ENCODE peak calls at places on chromosomes 16 and 17, in eight cellular contexts. D, U, C, P, Z, Q, R and V are unnamed samples.

GRCh38 chr17:80847506-80848230 is 144.0 kb upstream of the CHMP6 start:
- DNase-seq in D (no peak), U (no peak), C (peak; percentile 79), P (no peak), Z (peak; percentile 61), Q (peak; percentile 59), R (no peak), V (peak; percentile 57)

GRCh38 chr17:76123749-76124581 is 17.1 kb downstream of the FOXJ1 start:
- DNase-seq in D (no peak), U (no peak), C (no peak), P (peak; percentile 20), Z (no peak), Q (no peak), R (no peak), V (no peak)

GRCh38 chr16:16014329-16015224 is 65.2 kb downstream of the ABCC1 start:
- DNase-seq in D (no peak), U (no peak), C (no peak), P (peak; percentile 52), Z (no peak), Q (no peak), R (peak; percentile 62), V (no peak)

GRCh38 chr16:66502020-66502913 is 47.7 kb downstream of the TK2 start:
- DNase-seq in D (no peak), U (no peak), C (no peak), P (peak; percentile 74), Z (no peak), Q (no peak), R (peak; percentile 46), V (peak; percentile 87)

GRCh38 chr17:17269926-17270773 is 10.9 kb downstream of the COPS3 start:
- DNase-seq in D (no peak), U (no peak), C (no peak), P (no peak), Z (no peak), Q (peak; percentile 17), R (no peak), V (no peak)

GRCh38 chr16:9970796-9971195 is 211.4 kb downstream of the GRIN2A start:
- DNase-seq in D (no peak), U (no peak), C (no peak), P (no peak), Z (no peak), Q (no peak), R (no peak), V (no peak)

GRCh38 chr17:22138861-22139469 is 446.6 kb downstream of the KCNJ18 start:
- DNase-seq in D (no peak), U (no peak), C (no peak), P (no peak), Z (no peak), Q (no peak), R (no peak), V (no peak)

GRCh38 chr16:84329849-84330684 is 35.4 kb downstream of the WFDC1 start:
- DNase-seq in D (no peak), U (no peak), C (no peak), P (no peak), Z (no peak), Q (no peak), R (no peak), V (peak; percentile 38)

GRCh38 chr16:85513649-85514048 is 99.5 kb upstream of the GSE1 start:
- DNase-seq in D (no peak), U (no peak), C (no peak), P (no peak), Z (peak; percentile 54), Q (no peak), R (no peak), V (no peak)

GRCh38 chr16:85234310-85235235 is 122.3 kb upstream of the CIBAR2 start:
- DNase-seq in D (peak; percentile 73), U (no peak), C (peak; percentile 57), P (peak; percentile 56), Z (no peak), Q (no peak), R (peak; percentile 85), V (peak; percentile 76)

GRCh38 chr17:44865231-44865660 is 17.6 kb downstream of the HIGD1B start:
- DNase-seq in D (peak; percentile 58), U (peak; percentile 47), C (peak; percentile 69), P (peak; percentile 61), Z (no peak), Q (peak; percentile 78), R (peak; percentile 73), V (no peak)

GRCh38 chr16:64250866-64251265 is 871.0 kb downstream of the CDH11 start:
- DNase-seq in D (no peak), U (no peak), C (no peak), P (no peak), Z (no peak), Q (no peak), R (peak; percentile 47), V (no peak)

GRCh38 chr17:27540300-27541105 is 84.3 kb downstream of the KSR1 start:
- DNase-seq in D (peak; percentile 99), U (no peak), C (peak; percentile 75), P (peak; percentile 94), Z (peak; percentile 92), Q (no peak), R (peak; percentile 100), V (peak; percentile 94)

GRCh38 chr16:17565605-17566004 is 94.8 kb upstream of the XYLT1 start:
- DNase-seq in D (no peak), U (no peak), C (no peak), P (no peak), Z (no peak), Q (no peak), R (no peak), V (no peak)

GRCh38 chr16:17566075-17566474 is 95.3 kb upstream of the XYLT1 start:
- DNase-seq in D (no peak), U (no peak), C (no peak), P (no peak), Z (no peak), Q (no peak), R (no peak), V (no peak)

GRCh38 chr16:17561056-17561455 is 90.3 kb upstream of the XYLT1 start:
- DNase-seq in D (no peak), U (no peak), C (no peak), P (no peak), Z (no peak), Q (no peak), R (no peak), V (no peak)

GRCh38 chr16:17564856-17565255 is 94.1 kb upstream of the XYLT1 start:
- DNase-seq in D (no peak), U (no peak), C (no peak), P (no peak), Z (no peak), Q (no peak), R (no peak), V (no peak)

DNA sequence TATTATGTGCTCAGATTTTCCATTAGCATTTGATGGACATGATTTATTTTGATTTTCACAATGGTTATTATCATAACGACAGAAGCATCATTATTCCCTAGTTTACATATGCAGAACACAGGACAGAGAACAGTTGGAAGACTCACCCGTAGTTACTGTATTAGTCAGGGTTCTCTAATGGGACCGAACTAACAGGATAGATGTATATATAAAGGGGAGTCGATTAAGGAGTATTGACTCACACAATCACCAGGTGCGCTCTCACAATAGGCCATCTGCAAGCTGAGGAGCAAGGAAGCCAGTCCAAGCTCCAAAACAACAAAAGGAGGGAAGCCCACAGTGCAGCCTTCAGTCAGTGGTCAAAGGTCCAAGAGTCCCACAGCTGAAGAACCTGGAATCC is 92.6 kb upstream of the XYLT1 start:
- DNase-seq in D (no peak), U (no peak), C (no peak), P (no peak), Z (no peak), Q (no peak), R (no peak), V (no peak)
- H3K27ac ChIP-seq in D (no peak overlapping the region), U (no peak overlapping the region), C (no peak overlapping the region), P (no peak overlapping the region), Z (no peak overlapping the region), Q (no peak overlapping the region), R (no peak overlapping the region), V (no peak overlapping the region)

GRCh38 chr16:69701866-69702265 is 24.5 kb downstream of the NQO1 start:
- DNase-seq in D (no peak), U (no peak), C (no peak), P (no peak), Z (no peak), Q (no peak), R (no peak), V (no peak)
- H3K27ac ChIP-seq in D (no peak overlapping the region), U (no peak overlapping the region), C (no peak overlapping the region), P (no peak overlapping the region), Z (no peak overlapping the region), Q (no peak overlapping the region), R (no peak overlapping the region), V (no peak overlapping the region)

DNA sequence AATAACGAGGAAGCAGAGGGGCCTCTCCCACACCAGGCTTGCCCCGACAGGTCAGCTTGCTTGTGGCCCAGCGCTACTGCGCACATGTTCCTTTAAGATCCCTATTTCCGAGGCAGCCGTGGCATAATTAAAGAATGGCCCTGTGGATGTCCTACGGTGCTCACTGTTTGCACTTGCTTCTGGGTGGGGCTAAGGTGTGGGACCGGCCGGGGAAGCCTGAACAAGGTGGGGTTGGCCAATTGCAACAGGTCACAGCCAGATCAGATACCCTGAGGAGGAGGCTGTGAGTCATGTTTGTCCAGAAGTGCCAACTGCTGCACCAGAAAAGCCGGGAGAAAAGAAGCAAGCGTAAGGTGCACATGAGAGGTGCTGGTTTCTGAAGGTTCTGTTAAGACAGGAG is 158.5 kb upstream of the CACNG5 start:
- DNase-seq in D (no peak), U (no peak), C (peak; percentile 92), P (peak; percentile 84), Z (peak; percentile 76), Q (no peak), R (no peak), V (peak; percentile 88)
- H3K27ac ChIP-seq in D (no peak overlapping the region), U (peak overlapping the region; percentile 61), C (peak overlapping the region; percentile 85), P (peak overlapping the region; percentile 85), Z (peak overlapping the region; percentile 62), Q (no peak overlapping the region), R (no peak overlapping the region), V (peak overlapping the region; percentile 84)

GRCh38 chr17:82888583-82889495 is 49.0 kb upstream of the ZNF750 start:
- DNase-seq in D (no peak), U (no peak), C (peak; percentile 62), P (peak; percentile 90), Z (peak; percentile 88), Q (no peak), R (no peak), V (peak; percentile 94)
- H3K27ac ChIP-seq in D (no peak overlapping the region), U (no peak overlapping the region), C (peak overlapping the region; percentile 69), P (peak overlapping the region; percentile 83), Z (peak overlapping the region; percentile 75), Q (no peak overlapping the region), R (no peak overlapping the region), V (peak overlapping the region; percentile 86)

GRCh38 chr17:40304464-40304863 is 4.5 kb upstream of the RARA start:
- DNase-seq in D (peak; percentile 46), U (no peak), C (no peak), P (no peak), Z (no peak), Q (no peak), R (peak; percentile 87), V (no peak)
- H3K27ac ChIP-seq in D (peak overlapping the region; percentile 40), U (peak overlapping the region; percentile 72), C (peak overlapping the region; percentile 26), P (peak overlapping the region; percentile 20), Z (no peak overlapping the region), Q (no peak overlapping the region), R (no peak overlapping the region), V (peak overlapping the region; percentile 44)

DNA sequence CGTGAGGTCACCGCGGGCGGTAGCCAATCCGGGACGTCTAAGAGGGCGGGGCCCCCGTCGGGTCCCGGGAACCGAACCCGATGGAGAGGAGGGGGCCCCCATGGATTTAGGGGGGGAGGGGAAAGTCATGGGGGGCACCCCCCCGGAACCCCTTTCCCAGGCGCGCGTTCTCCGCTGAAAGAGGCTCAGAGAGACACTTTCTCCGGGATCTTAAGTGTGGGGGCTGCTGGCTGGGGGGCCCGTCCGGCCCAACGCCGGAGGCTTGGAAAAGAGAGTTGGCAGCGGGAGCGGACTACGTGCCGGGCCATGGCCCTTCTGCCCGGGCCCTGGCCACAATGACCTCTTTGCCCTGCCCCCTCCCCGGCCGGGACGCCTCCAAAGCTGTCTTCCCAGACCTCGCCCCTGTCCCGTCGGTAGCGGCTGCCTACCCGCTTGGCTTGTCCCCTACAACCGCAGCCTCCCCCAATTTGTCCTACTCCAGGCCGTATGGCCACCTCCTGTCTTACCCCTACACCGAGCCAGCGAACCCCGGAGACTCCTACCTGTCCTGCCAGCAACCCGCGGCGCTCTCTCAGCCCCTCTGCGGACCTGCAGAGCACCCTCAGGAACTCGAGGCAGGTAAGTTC is at the start of gene DLX4:
- DNase-seq in D (no peak), U (no peak), C (no peak), P (no peak), Z (no peak), Q (no peak), R (no peak), V (no peak)
- H3K27ac ChIP-seq in D (no peak within 1 kb of the TSS), U (peak within 1 kb of the TSS; percentile 86), C (no peak within 1 kb of the TSS), P (peak within 1 kb of the TSS; percentile 53), Z (peak within 1 kb of the TSS; percentile 55), Q (no peak within 1 kb of the TSS), R (no peak within 1 kb of the TSS), V (peak within 1 kb of the TSS; percentile 36)